ENCODE peak calls at places on chromosomes 16 and 17, in four cellular contexts. K is kidney epithelial cell, F is AG10803, N is cardiac fibroblast. T is an unnamed sample.

GRCh38 chr16:68257251-68257905 is 6.9 kb upstream of the SLC7A6 start:
- DNase-seq in K (no peak), F (peak), N (no peak), T (no peak)

GRCh38 chr17:13420294-13421277 is 181.1 kb downstream of the HS3ST3A1 start:
- DNase-seq in K (no peak), F (peak), N (peak), T (peak)

GRCh38 chr17:31907342-31907975 is 6.0 kb upstream of the UTP6 start:
- DNase-seq in K (no peak), F (peak), N (peak), T (peak)

GRCh38 chr17:72702136-72702735 is 390.3 kb downstream of the SLC39A11 start:
- DNase-seq in K (no peak), F (peak), N (peak), T (peak)

GRCh38 chr16:13634921-13635320 is 285.0 kb upstream of the ERCC4 start:
- DNase-seq in K (peak), F (no peak), N (no peak), T (no peak)

GRCh38 chr16:30775381-30776099 is 11.5 kb downstream of the ZNF629 start:
- DNase-seq in K (peak), F (peak), N (peak), T (peak)

GRCh38 chr17:38636054-38636453 is 30.3 kb upstream of the SRCIN1 start:
- DNase-seq in K (no peak), F (no peak), N (no peak), T (no peak)

GRCh38 chr16:58638148-58639036 is 8.8 kb upstream of the CNOT1 start:
- DNase-seq in K (peak), F (peak), N (peak), T (peak)

GRCh38 chr16:84508502-84508901 is 4.0 kb upstream of the MEAK7 start:
- DNase-seq in K (no peak), F (no peak), N (no peak), T (no peak)

GRCh38 chr17:3976675-3977171 is 12.5 kb upstream of the ATP2A3 start:
- DNase-seq in K (no peak), F (no peak), N (no peak), T (no peak)

GRCh38 chr16:87331241-87331801 is 14.1 kb upstream of the C16orf95 start:
- DNase-seq in K (no peak), F (no peak), N (no peak), T (no peak)

GRCh38 chr16:11038777-11039176 is 94.4 kb downstream of the CLEC16A start:
- DNase-seq in K (no peak), F (no peak), N (no peak), T (no peak)

GRCh38 chr16:85254921-85255320 is 142.6 kb upstream of the CIBAR2 start:
- DNase-seq in K (no peak), F (no peak), N (no peak), T (no peak)

GRCh38 chr16:78444-79145 is 570 bp downstream of the MPG start:
- DNase-seq in K (no peak), F (peak), N (peak), T (peak)

GRCh38 chr16:56609463-56609921 is 1.1 kb downstream of the MT2A start:
- DNase-seq in K (no peak), F (peak), N (peak), T (peak)

GRCh38 chr17:5049314-5049819 is 14.1 kb upstream of the SLC52A1 start:
- DNase-seq in K (no peak), F (peak), N (no peak), T (no peak)

GRCh38 chr16:25838724-25839186 is 147.0 kb downstream of the HS3ST4 start:
- DNase-seq in K (peak), F (peak), N (peak), T (peak)

GRCh38 chr17:40290629-40291296 is 3.1 kb downstream of the CDC6 start:
- DNase-seq in K (peak), F (peak), N (peak), T (peak)

GRCh38 chr17:7063518-7064094 is 16.4 kb downstream of the CLEC10A start:
- DNase-seq in K (no peak), F (no peak), N (no peak), T (no peak)

GRCh38 chr17:50165867-50166517 is at the start of gene SGCA:
- DNase-seq in K (no peak), F (no peak), N (no peak), T (no peak)
- H3K4me3 ChIP-seq in K (no peak), F (peak), N (no peak), T (no peak)

DNA sequence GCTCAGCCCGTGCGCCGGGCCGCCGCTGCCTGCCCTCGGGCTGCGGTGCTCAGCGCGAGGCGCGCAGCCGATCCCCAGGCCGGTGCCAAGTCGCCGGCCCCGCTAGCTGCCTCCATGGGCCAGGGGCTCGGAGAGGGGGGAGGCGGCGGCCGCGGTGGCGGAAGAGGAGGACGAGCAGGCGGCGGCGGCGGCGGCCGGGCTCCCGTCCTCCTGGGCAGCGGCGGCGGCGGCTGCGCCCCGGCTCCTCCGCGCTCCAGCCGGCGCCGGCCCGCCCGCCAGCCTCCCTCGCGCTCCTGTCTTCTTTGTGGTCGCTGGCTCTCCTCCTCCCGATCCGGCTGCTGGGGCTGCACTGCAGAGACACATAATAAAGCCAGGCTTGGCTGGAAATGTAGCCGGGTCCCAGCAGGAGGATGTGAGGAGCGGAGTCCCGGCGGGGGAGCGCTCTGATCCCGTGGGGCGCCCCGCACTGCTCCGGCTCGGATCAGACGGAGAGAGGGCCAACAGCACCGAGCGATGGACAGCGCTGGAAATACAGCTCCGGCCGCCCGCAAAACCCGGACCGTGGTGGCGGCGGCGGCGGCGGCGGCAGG is 924 bp upstream of the ZNF423 start:
- DNase-seq in K (no peak), F (peak), N (peak), T (peak)
- H3K4me3 ChIP-seq in K (peak), F (peak), N (peak), T (peak)

DNA sequence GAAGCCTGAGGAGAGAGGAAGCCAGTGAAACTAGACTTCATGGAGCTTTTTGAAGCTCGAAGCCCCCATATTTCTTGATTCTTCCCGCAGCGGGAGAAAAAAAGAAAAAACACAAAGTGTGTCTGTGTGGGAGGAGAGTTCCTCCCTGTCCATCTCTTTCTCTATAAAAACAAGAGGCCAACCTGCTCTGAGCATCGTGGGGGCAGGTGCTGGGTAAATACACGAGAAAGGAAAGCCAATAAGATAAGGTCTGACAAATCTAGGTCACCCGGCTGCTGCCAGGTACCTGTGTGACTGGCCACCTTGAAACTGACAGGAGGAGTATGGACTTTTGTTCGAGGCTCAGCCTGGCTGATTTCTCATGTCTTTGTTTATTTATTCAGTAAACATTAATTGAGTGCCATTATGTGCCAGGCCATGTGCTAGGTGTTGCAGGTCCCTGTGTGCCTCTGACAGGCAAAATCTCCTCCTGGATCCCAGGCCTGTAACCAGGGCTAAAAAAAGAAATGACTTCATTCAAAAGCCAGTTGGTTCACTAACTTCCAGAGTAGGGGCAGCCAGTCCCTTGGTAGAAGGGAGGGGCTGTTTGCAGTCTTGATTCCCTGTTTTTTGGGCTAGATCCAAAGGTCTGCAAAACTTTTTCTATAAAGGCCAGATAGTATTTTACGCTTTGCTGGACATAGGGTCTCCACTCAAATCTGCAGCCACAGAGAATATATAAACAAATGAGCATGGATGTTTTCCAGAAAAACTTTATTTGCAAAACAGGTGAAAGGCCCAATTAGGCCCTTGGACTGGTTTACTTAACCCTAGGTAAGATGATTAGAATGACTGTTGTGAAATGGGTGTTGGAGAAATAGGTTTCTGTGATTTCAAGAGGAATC is 35.6 kb downstream of the YPEL2 start:
- DNase-seq in K (no peak), F (peak), N (peak), T (peak)
- H3K4me3 ChIP-seq in K (no peak), F (no peak), N (no peak), T (no peak)

GRCh38 chr16:86305440-86305839 is 204.9 kb upstream of the FOXF1 start:
- DNase-seq in K (no peak), F (no peak), N (no peak), T (no peak)

GRCh38 chr16:86302710-86303109 is 207.6 kb upstream of the FOXF1 start:
- DNase-seq in K (no peak), F (no peak), N (no peak), T (no peak)

GRCh38 chr16:86306046-86306644 is 204.2 kb upstream of the FOXF1 start:
- DNase-seq in K (no peak), F (peak), N (no peak), T (no peak)

GRCh38 chr16:86304868-86305267 is 205.5 kb upstream of the FOXF1 start:
- DNase-seq in K (no peak), F (no peak), N (no peak), T (no peak)

GRCh38 chr16:86303787-86304685 is 206.3 kb upstream of the FOXF1 start:
- DNase-seq in K (no peak), F (no peak), N (peak), T (no peak)
- H3K4me3 ChIP-seq in K (no peak), F (no peak), N (no peak), T (no peak)

T was measured in fibroblast of pulmonary artery.